ENCODE peak calls at places on chromosomes 6 and 20, in six cellular contexts. X is effector memory CD8-positive, alpha-beta T cell; Q is EL; Y is COR-L47; P is T-cell; S is upper lobe of right lung. E is an unnamed sample.

GRCh38 chr6:139448998-139449610 is 74.7 kb upstream of the CITED2 start:
- DNase-seq in X (no peak), Q (no peak), Y (no peak), P (no peak), S (no peak), E (no peak)

GRCh38 chr6:113464959-113465358 is 392.2 kb upstream of the MARCKS start:
- DNase-seq in X (no peak), Q (peak), Y (no peak), P (no peak), S (no peak), E (no peak)

GRCh38 chr20:35644806-35645205 is 19.9 kb downstream of the CPNE1 start:
- DNase-seq in X (no peak), Q (no peak), Y (no peak), P (no peak), S (no peak), E (no peak)

GRCh38 chr20:62794007-62794724 is 2.1 kb upstream of the MRGBP start:
- DNase-seq in X (peak), Q (peak), Y (peak), P (peak), S (peak), E (peak)

GRCh38 chr6:113997106-113997505 is 26.2 kb upstream of the HDAC2 start:
- DNase-seq in X (no peak), Q (peak), Y (no peak), P (no peak), S (no peak), E (no peak)

GRCh38 chr20:3092611-3093379 is 8.3 kb upstream of the AVP start:
- DNase-seq in X (no peak), Q (peak), Y (no peak), P (peak), S (no peak), E (peak)

GRCh38 chr6:127518212-127518709 is 874 bp downstream of the MTCL3 start:
- DNase-seq in X (no peak), Q (no peak), Y (peak), P (no peak), S (no peak), E (no peak)

GRCh38 chr6:7155871-7156579 is 48.3 kb downstream of the RREB1 start:
- DNase-seq in X (no peak), Q (no peak), Y (no peak), P (no peak), S (no peak), E (no peak)

GRCh38 chr6:18326980-18327379 is 60.2 kb upstream of the RNF144B start:
- DNase-seq in X (no peak), Q (no peak), Y (no peak), P (no peak), S (no peak), E (no peak)

GRCh38 chr6:114218421-114218820 is 124.4 kb downstream of the HS3ST5 start:
- DNase-seq in X (no peak), Q (no peak), Y (no peak), P (no peak), S (no peak), E (no peak)

GRCh38 chr6:100464162-100464851 is 414 bp downstream of the SIM1 start:
- DNase-seq in X (no peak), Q (peak), Y (no peak), P (no peak), S (no peak), E (no peak)

GRCh38 chr20:22430154-22430745 is 154.1 kb downstream of the FOXA2 start:
- DNase-seq in X (no peak), Q (no peak), Y (peak), P (no peak), S (no peak), E (no peak)

GRCh38 chr20:25251019-25251418 is 3.1 kb downstream of the PYGB start:
- DNase-seq in X (no peak), Q (no peak), Y (no peak), P (no peak), S (no peak), E (no peak)

GRCh38 chr6:113050979-113051378 is 703.8 kb downstream of the RFPL4B start:
- DNase-seq in X (no peak), Q (no peak), Y (no peak), P (no peak), S (no peak), E (no peak)

GRCh38 chr20:38215789-38216182 is 44.7 kb downstream of the KIAA1755 start:
- DNase-seq in X (no peak), Q (no peak), Y (no peak), P (no peak), S (no peak), E (no peak)

GRCh38 chr6:148971027-148971927 is 224.4 kb downstream of the UST start:
- DNase-seq in X (no peak), Q (peak), Y (no peak), P (no peak), S (no peak), E (no peak)

GRCh38 chr6:15426395-15426794 is 180.5 kb downstream of the JARID2 start:
- DNase-seq in X (no peak), Q (no peak), Y (no peak), P (no peak), S (no peak), E (no peak)

GRCh38 chr6:75024796-75025195 is 181.1 kb downstream of the COL12A1 start:
- DNase-seq in X (no peak), Q (no peak), Y (no peak), P (no peak), S (no peak), E (no peak)

GRCh38 chr6:159871911-159872310 is 18.9 kb upstream of the MAS1 start:
- DNase-seq in X (no peak), Q (peak), Y (no peak), P (no peak), S (no peak), E (no peak)

GRCh38 chr6:7697820-7698623 is 27.9 kb upstream of the BMP6 start:
- DNase-seq in X (no peak), Q (peak), Y (no peak), P (no peak), S (no peak), E (no peak)

GRCh38 chr6:158142789-158143188 is 25.3 kb downstream of the SERAC1 start:
- DNase-seq in X (no peak), Q (peak), Y (no peak), P (no peak), S (no peak), E (no peak)

GRCh38 chr6:119917186-119917585 is 567.6 kb upstream of the MAN1A1 start:
- DNase-seq in X (no peak), Q (no peak), Y (no peak), P (no peak), S (no peak), E (no peak)

GRCh38 chr20:33791959-33792597 is 19.1 kb upstream of the CHMP4B start:
- DNase-seq in X (peak), Q (peak), Y (no peak), P (peak), S (peak), E (peak)

GRCh38 chr6:42165016-42165415 is 8.1 kb upstream of the GUCA1A start:
- DNase-seq in X (no peak), Q (peak), Y (no peak), P (no peak), S (no peak), E (no peak)

GRCh38 chr20:23059831-23060230 is 10.4 kb upstream of the THBD start:
- DNase-seq in X (no peak), Q (no peak), Y (no peak), P (no peak), S (no peak), E (no peak)

GRCh38 chr6:126535585-126535984 is 195.7 kb downstream of the CENPW start:
- DNase-seq in X (no peak), Q (no peak), Y (no peak), P (no peak), S (no peak), E (no peak)

GRCh38 chr20:41586784-41587183 is 31.4 kb downstream of the CHD6 start:
- DNase-seq in X (no peak), Q (no peak), Y (no peak), P (no peak), S (no peak), E (no peak)

GRCh38 chr6:18550119-18550518 is 163.0 kb downstream of the RNF144B start:
- DNase-seq in X (no peak), Q (no peak), Y (no peak), P (no peak), S (no peak), E (no peak)

GRCh38 chr6:163148781-163149534 is 265.6 kb upstream of the QKI start:
- DNase-seq in X (no peak), Q (no peak), Y (no peak), P (no peak), S (no peak), E (no peak)

GRCh38 chr6:11042025-11042749 is 1.9 kb downstream of the ELOVL2 start:
- DNase-seq in X (no peak), Q (no peak), Y (no peak), P (no peak), S (no peak), E (no peak)

GRCh38 chr6:8446391-8446790 is 11.0 kb upstream of the SLC35B3 start:
- DNase-seq in X (no peak), Q (no peak), Y (no peak), P (no peak), S (no peak), E (no peak)

GRCh38 chr20:23100021-23100753 is 14.1 kb upstream of the CD93 start:
- DNase-seq in X (no peak), Q (no peak), Y (no peak), P (no peak), S (no peak), E (no peak)